ENCODE peak calls at places on chromosomes 7 and 10, in ten cellular contexts. One of them, this sample, is unnamed.
A peak's percentile ranks its signal among the peaks of the same experiment; 100 is the strongest.

GRCh38 chr10:118543714-118544400 is 51.6 kb downstream of the PRLHR start:
- DNase-seq in non-pigmented ciliary epithelial cell: no peak
- DNase-seq in activated CD8-positive, alpha-beta memory T cell treated with anti-CD3 and anti-CD28 coated beads, Interleukin-2, amount 50 U/mL, for 48 hours: peak; percentile 65
- DNase-seq in T-helper 9 cell: peak; percentile 4
- DNase-seq in EH: peak; percentile 27
- DNase-seq in activated CD4-positive, alpha-beta T cell treated with anti-CD3 and anti-CD28 coated beads, Interleukin-2, amount 10 ng/mL, durations not matched to agents 7 days and 5 days: peak; percentile 58
- DNase-seq in NCI-H1694 treated with DMSO at 0.1 percent for 48 hours: peak; percentile 23
- DNase-seq in substantia nigra: no peak
- DNase-seq in stimulated activated CD8-positive, alpha-beta memory T cell treated with anti-CD3 and anti-CD28 coated beads, Interleukin-4, amount 100 ng/mL, for 24 hours: peak; percentile 14
- DNase-seq in T-cell: no peak
- DNase-seq in this sample: no peak

GRCh38 chr7:138292951-138293350 is 167.1 kb upstream of the TRIM24 start:
- DNase-seq in non-pigmented ciliary epithelial cell: no peak
- DNase-seq in activated CD8-positive, alpha-beta memory T cell treated with anti-CD3 and anti-CD28 coated beads, Interleukin-2, amount 50 U/mL, for 48 hours: no peak
- DNase-seq in T-helper 9 cell: no peak
- DNase-seq in EH: no peak
- DNase-seq in activated CD4-positive, alpha-beta T cell treated with anti-CD3 and anti-CD28 coated beads, Interleukin-2, amount 10 ng/mL, durations not matched to agents 7 days and 5 days: no peak
- DNase-seq in NCI-H1694 treated with DMSO at 0.1 percent for 48 hours: no peak
- DNase-seq in substantia nigra: no peak
- DNase-seq in stimulated activated CD8-positive, alpha-beta memory T cell treated with anti-CD3 and anti-CD28 coated beads, Interleukin-4, amount 100 ng/mL, for 24 hours: no peak
- DNase-seq in T-cell: no peak
- DNase-seq in this sample: no peak

GRCh38 chr7:43769791-43770465 is 11.4 kb downstream of the BLVRA start:
- DNase-seq in non-pigmented ciliary epithelial cell: no peak
- DNase-seq in activated CD8-positive, alpha-beta memory T cell treated with anti-CD3 and anti-CD28 coated beads, Interleukin-2, amount 50 U/mL, for 48 hours: peak; percentile 41
- DNase-seq in T-helper 9 cell: no peak
- DNase-seq in EH: no peak
- DNase-seq in activated CD4-positive, alpha-beta T cell treated with anti-CD3 and anti-CD28 coated beads, Interleukin-2, amount 10 ng/mL, durations not matched to agents 7 days and 5 days: no peak
- DNase-seq in NCI-H1694 treated with DMSO at 0.1 percent for 48 hours: no peak
- DNase-seq in substantia nigra: no peak
- DNase-seq in stimulated activated CD8-positive, alpha-beta memory T cell treated with anti-CD3 and anti-CD28 coated beads, Interleukin-4, amount 100 ng/mL, for 24 hours: no peak
- DNase-seq in T-cell: no peak
- DNase-seq in this sample: no peak

GRCh38 chr7:91082038-91082437 is 182.2 kb upstream of the FZD1 start:
- DNase-seq in non-pigmented ciliary epithelial cell: no peak
- DNase-seq in activated CD8-positive, alpha-beta memory T cell treated with anti-CD3 and anti-CD28 coated beads, Interleukin-2, amount 50 U/mL, for 48 hours: no peak
- DNase-seq in T-helper 9 cell: no peak
- DNase-seq in EH: peak; percentile 84
- DNase-seq in activated CD4-positive, alpha-beta T cell treated with anti-CD3 and anti-CD28 coated beads, Interleukin-2, amount 10 ng/mL, durations not matched to agents 7 days and 5 days: no peak
- DNase-seq in NCI-H1694 treated with DMSO at 0.1 percent for 48 hours: no peak
- DNase-seq in substantia nigra: no peak
- DNase-seq in stimulated activated CD8-positive, alpha-beta memory T cell treated with anti-CD3 and anti-CD28 coated beads, Interleukin-4, amount 100 ng/mL, for 24 hours: no peak
- DNase-seq in T-cell: no peak
- DNase-seq in this sample: peak; percentile 64

GRCh38 chr7:38728145-38728544 is 97.0 kb upstream of the AMPH start:
- DNase-seq in non-pigmented ciliary epithelial cell: no peak
- DNase-seq in activated CD8-positive, alpha-beta memory T cell treated with anti-CD3 and anti-CD28 coated beads, Interleukin-2, amount 50 U/mL, for 48 hours: no peak
- DNase-seq in T-helper 9 cell: no peak
- DNase-seq in EH: peak; percentile 19
- DNase-seq in activated CD4-positive, alpha-beta T cell treated with anti-CD3 and anti-CD28 coated beads, Interleukin-2, amount 10 ng/mL, durations not matched to agents 7 days and 5 days: no peak
- DNase-seq in NCI-H1694 treated with DMSO at 0.1 percent for 48 hours: no peak
- DNase-seq in substantia nigra: no peak
- DNase-seq in stimulated activated CD8-positive, alpha-beta memory T cell treated with anti-CD3 and anti-CD28 coated beads, Interleukin-4, amount 100 ng/mL, for 24 hours: no peak
- DNase-seq in T-cell: no peak
- DNase-seq in this sample: no peak

GRCh38 chr7:147428075-147428474 is 1162.5 kb upstream of the C7orf33 start:
- DNase-seq in non-pigmented ciliary epithelial cell: no peak
- DNase-seq in activated CD8-positive, alpha-beta memory T cell treated with anti-CD3 and anti-CD28 coated beads, Interleukin-2, amount 50 U/mL, for 48 hours: no peak
- DNase-seq in T-helper 9 cell: no peak
- DNase-seq in EH: no peak
- DNase-seq in activated CD4-positive, alpha-beta T cell treated with anti-CD3 and anti-CD28 coated beads, Interleukin-2, amount 10 ng/mL, durations not matched to agents 7 days and 5 days: no peak
- DNase-seq in NCI-H1694 treated with DMSO at 0.1 percent for 48 hours: no peak
- DNase-seq in substantia nigra: no peak
- DNase-seq in stimulated activated CD8-positive, alpha-beta memory T cell treated with anti-CD3 and anti-CD28 coated beads, Interleukin-4, amount 100 ng/mL, for 24 hours: no peak
- DNase-seq in T-cell: no peak
- DNase-seq in this sample: no peak

GRCh38 chr7:26376208-26376917 is 84.7 kb downstream of the SNX10 start:
- DNase-seq in non-pigmented ciliary epithelial cell: no peak
- DNase-seq in activated CD8-positive, alpha-beta memory T cell treated with anti-CD3 and anti-CD28 coated beads, Interleukin-2, amount 50 U/mL, for 48 hours: peak; percentile 74
- DNase-seq in T-helper 9 cell: peak; percentile 15
- DNase-seq in EH: no peak
- DNase-seq in activated CD4-positive, alpha-beta T cell treated with anti-CD3 and anti-CD28 coated beads, Interleukin-2, amount 10 ng/mL, durations not matched to agents 7 days and 5 days: peak; percentile 26
- DNase-seq in NCI-H1694 treated with DMSO at 0.1 percent for 48 hours: peak; percentile 61
- DNase-seq in substantia nigra: peak; percentile 63
- DNase-seq in stimulated activated CD8-positive, alpha-beta memory T cell treated with anti-CD3 and anti-CD28 coated beads, Interleukin-4, amount 100 ng/mL, for 24 hours: peak; percentile 7
- DNase-seq in T-cell: no peak
- DNase-seq in this sample: no peak

GRCh38 chr7:44286618-44287487 is 38.5 kb downstream of the CAMK2B start:
- DNase-seq in non-pigmented ciliary epithelial cell: no peak
- DNase-seq in activated CD8-positive, alpha-beta memory T cell treated with anti-CD3 and anti-CD28 coated beads, Interleukin-2, amount 50 U/mL, for 48 hours: peak; percentile 38
- DNase-seq in T-helper 9 cell: no peak
- DNase-seq in EH: no peak
- DNase-seq in activated CD4-positive, alpha-beta T cell treated with anti-CD3 and anti-CD28 coated beads, Interleukin-2, amount 10 ng/mL, durations not matched to agents 7 days and 5 days: no peak
- DNase-seq in NCI-H1694 treated with DMSO at 0.1 percent for 48 hours: no peak
- DNase-seq in substantia nigra: no peak
- DNase-seq in stimulated activated CD8-positive, alpha-beta memory T cell treated with anti-CD3 and anti-CD28 coated beads, Interleukin-4, amount 100 ng/mL, for 24 hours: no peak
- DNase-seq in T-cell: no peak
- DNase-seq in this sample: no peak

GRCh38 chr7:128863433-128863989 is 855 bp downstream of the ATP6V1F start:
- DNase-seq in non-pigmented ciliary epithelial cell: peak; percentile 35
- DNase-seq in activated CD8-positive, alpha-beta memory T cell treated with anti-CD3 and anti-CD28 coated beads, Interleukin-2, amount 50 U/mL, for 48 hours: peak; percentile 68
- DNase-seq in T-helper 9 cell: peak; percentile 23
- DNase-seq in EH: peak; percentile 79
- DNase-seq in activated CD4-positive, alpha-beta T cell treated with anti-CD3 and anti-CD28 coated beads, Interleukin-2, amount 10 ng/mL, durations not matched to agents 7 days and 5 days: peak; percentile 65
- DNase-seq in NCI-H1694 treated with DMSO at 0.1 percent for 48 hours: peak; percentile 66
- DNase-seq in substantia nigra: no peak
- DNase-seq in stimulated activated CD8-positive, alpha-beta memory T cell treated with anti-CD3 and anti-CD28 coated beads, Interleukin-4, amount 100 ng/mL, for 24 hours: peak; percentile 16
- DNase-seq in T-cell: peak; percentile 19
- DNase-seq in this sample: peak; percentile 32

GRCh38 chr10:75556320-75556719 is 124.9 kb downstream of the LRMDA start:
- DNase-seq in non-pigmented ciliary epithelial cell: no peak
- DNase-seq in activated CD8-positive, alpha-beta memory T cell treated with anti-CD3 and anti-CD28 coated beads, Interleukin-2, amount 50 U/mL, for 48 hours: no peak
- DNase-seq in T-helper 9 cell: no peak
- DNase-seq in EH: no peak
- DNase-seq in activated CD4-positive, alpha-beta T cell treated with anti-CD3 and anti-CD28 coated beads, Interleukin-2, amount 10 ng/mL, durations not matched to agents 7 days and 5 days: no peak
- DNase-seq in NCI-H1694 treated with DMSO at 0.1 percent for 48 hours: no peak
- DNase-seq in substantia nigra: no peak
- DNase-seq in stimulated activated CD8-positive, alpha-beta memory T cell treated with anti-CD3 and anti-CD28 coated beads, Interleukin-4, amount 100 ng/mL, for 24 hours: no peak
- DNase-seq in T-cell: no peak
- DNase-seq in this sample: no peak

GRCh38 chr7:44286182-44286617 is 39.2 kb downstream of the CAMK2B start:
- DNase-seq in non-pigmented ciliary epithelial cell: no peak
- DNase-seq in activated CD8-positive, alpha-beta memory T cell treated with anti-CD3 and anti-CD28 coated beads, Interleukin-2, amount 50 U/mL, for 48 hours: peak; percentile 23
- DNase-seq in T-helper 9 cell: no peak
- DNase-seq in EH: no peak
- DNase-seq in activated CD4-positive, alpha-beta T cell treated with anti-CD3 and anti-CD28 coated beads, Interleukin-2, amount 10 ng/mL, durations not matched to agents 7 days and 5 days: no peak
- DNase-seq in NCI-H1694 treated with DMSO at 0.1 percent for 48 hours: peak; percentile 28
- DNase-seq in substantia nigra: no peak
- DNase-seq in stimulated activated CD8-positive, alpha-beta memory T cell treated with anti-CD3 and anti-CD28 coated beads, Interleukin-4, amount 100 ng/mL, for 24 hours: no peak
- DNase-seq in T-cell: no peak
- DNase-seq in this sample: no peak

This sample was measured in GM04503.